ENCODE peak calls at places on chromosomes 12 and 14, in six cellular contexts. E is BJ; A is stimulated activated CD8-positive, alpha-beta memory T cell treated with anti-CD3 and anti-CD28 coated beads, Interleukin-4, amount 100 ng/mL, for 1 hour; M is CD4-positive, CD25-positive, alpha-beta regulatory T cell; B is MCF 10A; D is HFF-Myc. U is an unnamed sample.

GRCh38 chr12:26030371-26030770 is 71.9 kb downstream of the RASSF8 start:
- DNase-seq in E (no peak), A (no peak), M (no peak), B (no peak), D (no peak), U (no peak)

GRCh38 chr12:31342314-31342713 is 16.4 kb upstream of the SINHCAF start:
- DNase-seq in E (no peak), A (no peak), M (no peak), B (no peak), D (no peak), U (no peak)

GRCh38 chr12:89351489-89352241 is 636 bp downstream of the DUSP6 start:
- DNase-seq in E (no peak), A (peak; percentile 19), M (peak; percentile 50), B (no peak), D (no peak), U (no peak)

GRCh38 chr14:22513066-22513812 is 75.8 kb downstream of the DAD1 start:
- DNase-seq in E (no peak), A (no peak), M (no peak), B (no peak), D (no peak), U (no peak)

GRCh38 chr12:114381177-114381576 is 24.8 kb downstream of the TBX5 start:
- DNase-seq in E (no peak), A (no peak), M (no peak), B (no peak), D (no peak), U (no peak)

GRCh38 chr12:103969391-103969790 is 3.7 kb downstream of the TDG start:
- DNase-seq in E (no peak), A (no peak), M (no peak), B (no peak), D (no peak), U (no peak)

GRCh38 chr12:11716794-11717532 is 67.5 kb downstream of the ETV6 start:
- DNase-seq in E (no peak), A (no peak), M (no peak), B (peak; percentile 43), D (no peak), U (no peak)

GRCh38 chr14:51921026-51921425 is 60.6 kb downstream of the GNG2 start:
- DNase-seq in E (no peak), A (no peak), M (no peak), B (no peak), D (no peak), U (no peak)

GRCh38 chr12:121809712-121810116 is 5.9 kb downstream of the SETD1B start:
- DNase-seq in E (no peak), A (no peak), M (no peak), B (no peak), D (no peak), U (no peak)

GRCh38 chr12:1657616-1658167 is 28.7 kb downstream of the WNT5B start:
- DNase-seq in E (no peak), A (no peak), M (no peak), B (no peak), D (no peak), U (no peak)

GRCh38 chr12:27515671-27516070 is 8.3 kb upstream of the PPFIBP1 start:
- DNase-seq in E (no peak), A (no peak), M (no peak), B (no peak), D (no peak), U (no peak)

GRCh38 chr12:31323466-31324115 is 2.4 kb downstream of the SINHCAF start:
- DNase-seq in E (no peak), A (peak; percentile 44), M (no peak), B (no peak), D (no peak), U (no peak)

GRCh38 chr14:73358187-73358586 is 100.2 kb downstream of the NUMB start:
- DNase-seq in E (no peak), A (no peak), M (no peak), B (no peak), D (no peak), U (no peak)

GRCh38 chr14:75886661-75887348 is 95.0 kb downstream of the TGFB3 start:
- DNase-seq in E (peak; percentile 57), A (no peak), M (no peak), B (peak; percentile 48), D (no peak), U (no peak)

GRCh38 chr14:55381040-55381439 is 30.6 kb downstream of the ATG14 start:
- DNase-seq in E (no peak), A (no peak), M (no peak), B (no peak), D (no peak), U (no peak)

GRCh38 chr14:75972729-75973480 is 8.9 kb downstream of the TGFB3 start:
- DNase-seq in E (no peak), A (no peak), M (no peak), B (no peak), D (no peak), U (no peak)

GRCh38 chr14:65103150-65103760 is 938 bp upstream of the MAX start:
- DNase-seq in E (no peak), A (no peak), M (no peak), B (peak; percentile 13), D (peak; percentile 29), U (no peak)

GRCh38 chr14:30375280-30375892 is 183.6 kb upstream of the G2E3 start:
- DNase-seq in E (no peak), A (peak; percentile 32), M (peak; percentile 36), B (peak; percentile 68), D (peak; percentile 37), U (peak; percentile 11)

GRCh38 chr12:113186033-113186365 is 478 bp downstream of the RITA1 start:
- DNase-seq in E (no peak), A (no peak), M (no peak), B (no peak), D (no peak), U (no peak)

GRCh38 chr12:11242656-11243055 is 26.9 kb downstream of the PRB3 start:
- DNase-seq in E (no peak), A (no peak), M (no peak), B (no peak), D (no peak), U (no peak)

GRCh38 chr12:77031745-77032144 is 33.6 kb downstream of the E2F7 start:
- DNase-seq in E (no peak), A (no peak), M (no peak), B (peak; percentile 58), D (no peak), U (no peak)

GRCh38 chr14:101074124-101075024 is 170.9 kb upstream of the RTL1 start:
- DNase-seq in E (no peak), A (no peak), M (no peak), B (peak; percentile 38), D (no peak), U (no peak)

GRCh38 chr12:121579190-121579791 is 1.5 kb downstream of the KDM2B start:
- DNase-seq in E (no peak), A (no peak), M (peak; percentile 39), B (no peak), D (no peak), U (no peak)

U was measured in pulmonary artery endothelial cell.